ENCODE peak calls at places on chromosomes 3 and 15, in seven cellular contexts. A, H, T, B, M, U and W are unnamed samples.
A peak's percentile ranks its signal among the peaks of the same experiment; 100 is the strongest.

GRCh38 chr15:100515758-100516157 is 13.0 kb downstream of the CERS3 start:
- DNase-seq in A (no peak), H (no peak), B (no peak), M (no peak), T (no peak), U (no peak), W (no peak)

GRCh38 chr3:52704611-52705437 is 767 bp downstream of the GLT8D1 start:
- DNase-seq in U (no peak), T (peak; percentile 30), B (peak; percentile 28), M (peak; percentile 37), A (peak; percentile 12), H (no peak), W (no peak)

GRCh38 chr3:36201546-36201945 is 178.8 kb upstream of the STAC start:
- DNase-seq in A (no peak), M (no peak), B (no peak), H (no peak), U (no peak), T (peak; percentile 18), W (no peak)

GRCh38 chr3:178384302-178384939 is 151.8 kb upstream of the KCNMB2 start:
- DNase-seq in U (no peak), H (no peak), A (peak; percentile 22), B (no peak), T (no peak), M (no peak), W (no peak)

GRCh38 chr15:70271422-70272088 is 173.8 kb upstream of the TLE3 start:
- DNase-seq in B (no peak), T (peak; percentile 86), M (peak; percentile 22), H (peak; percentile 89), A (peak; percentile 98), U (peak; percentile 92), W (peak; percentile 74)

GRCh38 chr3:141164844-141165243 is 66.8 kb upstream of the PXYLP1 start:
- DNase-seq in B (no peak), T (no peak), A (no peak), H (no peak), M (no peak), U (no peak), W (no peak)

GRCh38 chr3:146156801-146157310 is 4.1 kb downstream of the PLOD2 start:
- DNase-seq in T (peak; percentile 55), A (no peak), H (no peak), U (no peak), M (no peak), B (no peak), W (no peak)

GRCh38 chr3:10833855-10834414 is 17.9 kb downstream of the SLC6A11 start:
- DNase-seq in U (no peak), A (no peak), T (no peak), H (no peak), B (no peak), M (no peak), W (no peak)

GRCh38 chr3:73121684-73122331 is 60.3 kb downstream of the EBLN2 start:
- DNase-seq in B (no peak), T (no peak), H (no peak), A (no peak), M (no peak), U (no peak), W (no peak)

GRCh38 chr3:151946606-151947005 is 73.2 kb downstream of the SUCNR1 start:
- DNase-seq in B (no peak), M (no peak), H (no peak), T (no peak), U (no peak), A (no peak), W (no peak)

GRCh38 chr15:57527382-57528091 is 64.2 kb upstream of the MYZAP start:
- DNase-seq in U (peak; percentile 61), A (peak; percentile 79), H (peak; percentile 78), B (no peak), M (peak; percentile 55), T (peak; percentile 80), W (peak; percentile 48)

GRCh38 chr3:156050918-156051317 is 69.5 kb upstream of the KCNAB1 start:
- DNase-seq in A (no peak), M (no peak), B (no peak), H (no peak), T (peak; percentile 18), U (no peak), W (no peak)

GRCh38 chr3:16379838-16380237 is 114.8 kb downstream of the OXNAD1 start:
- DNase-seq in H (no peak), M (no peak), B (no peak), A (no peak), U (no peak), T (no peak), W (no peak)

GRCh38 chr15:101172421-101173097 is 79.3 kb downstream of the CHSY1 start:
- DNase-seq in M (no peak), A (no peak), B (no peak), H (no peak), U (no peak), T (no peak), W (no peak)

GRCh38 chr15:29822100-29822684 is at the start of gene TJP1:
- DNase-seq in B (peak; percentile 89), T (peak; percentile 87), A (peak; percentile 60), U (no peak), H (peak; percentile 23), M (peak; percentile 89), W (no peak)

GRCh38 chr15:40059821-40060220 is 20.8 kb upstream of the SRP14 start:
- DNase-seq in H (no peak), U (no peak), B (no peak), M (no peak), A (no peak), T (no peak), W (no peak)

GRCh38 chr3:177109688-177110087 is 87.6 kb downstream of the TBL1XR1 start:
- DNase-seq in U (no peak), M (no peak), H (no peak), A (no peak), T (no peak), B (no peak), W (no peak)

GRCh38 chr3:184786271-184787010 is 25.5 kb upstream of the VPS8 start:
- DNase-seq in B (no peak), H (peak; percentile 74), A (peak; percentile 89), T (no peak), M (peak; percentile 79), U (no peak), W (no peak)

GRCh38 chr3:12706504-12707253 is 42.8 kb upstream of the RAF1 start:
- DNase-seq in T (peak; percentile 92), M (peak; percentile 65), H (no peak), U (peak; percentile 78), B (peak; percentile 44), A (peak; percentile 78), W (no peak)

GRCh38 chr3:170862618-170863374 is 7.2 kb downstream of the RPL22L1 start:
- DNase-seq in T (no peak), H (no peak), U (no peak), A (peak; percentile 67), B (no peak), M (no peak), W (no peak)

GRCh38 chr3:66450389-66451022 is 50.3 kb downstream of the LRIG1 start:
- DNase-seq in U (no peak), H (no peak), T (peak; percentile 32), B (peak; percentile 67), M (peak; percentile 70), A (no peak), W (no peak)

GRCh38 chr15:77418341-77419049 is 1.4 kb downstream of the PEAK1 start:
- DNase-seq in U (no peak), B (no peak), A (peak; percentile 20), T (peak; percentile 72), M (no peak), H (no peak), W (no peak)

GRCh38 chr15:63339006-63339766 is 42.5 kb downstream of the CA12 start:
- DNase-seq in H (no peak), B (no peak), T (no peak), U (no peak), A (no peak), M (no peak), W (peak; percentile 39)

GRCh38 chr3:45575491-45575923 is 19.0 kb upstream of the LIMD1 start:
- DNase-seq in T (no peak), B (no peak), H (no peak), U (no peak), A (peak; percentile 48), M (no peak), W (no peak)

GRCh38 chr15:74657846-74658245 is 38.0 kb downstream of the EDC3 start:
- DNase-seq in U (no peak), B (no peak), M (no peak), T (no peak), A (peak; percentile 37), H (no peak), W (no peak)

GRCh38 chr3:128568602-128569490 is 75.8 kb upstream of the GATA2 start:
- DNase-seq in T (no peak), M (no peak), U (no peak), A (no peak), H (no peak), B (no peak), W (no peak)

GRCh38 chr3:143199998-143200909 is 80.7 kb downstream of the CHST2 start:
- DNase-seq in M (no peak), B (no peak), H (no peak), A (no peak), T (no peak), U (no peak), W (no peak)

DNA sequence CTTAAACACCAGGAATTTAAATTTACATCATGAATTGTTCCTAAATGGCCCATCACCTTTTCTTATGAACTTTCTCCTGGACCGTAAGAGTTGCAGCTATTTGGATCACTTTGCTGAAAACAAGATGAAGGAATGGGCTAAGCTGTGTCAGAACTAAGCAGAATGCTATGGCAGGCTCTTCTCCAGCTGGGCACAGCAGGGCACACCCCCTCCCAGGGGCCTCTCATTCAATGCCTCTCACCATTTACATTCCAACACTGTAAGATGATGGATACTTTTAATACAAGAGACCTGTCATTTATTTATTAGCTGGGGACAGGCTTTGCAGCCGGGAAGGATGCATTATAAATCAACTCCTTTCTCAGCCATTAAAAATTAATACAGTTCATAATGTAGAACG is 240.2 kb downstream of the NTRK3 start:
- DNase-seq in B (no peak), A (no peak), M (no peak), H (no peak), T (no peak), U (no peak), W (no peak)
- H3K27ac ChIP-seq in B (no peak overlapping the region), A (no peak overlapping the region), M (no peak overlapping the region), H (no peak overlapping the region), T (no peak overlapping the region), U (no peak overlapping the region), W (no peak overlapping the region)

DNA sequence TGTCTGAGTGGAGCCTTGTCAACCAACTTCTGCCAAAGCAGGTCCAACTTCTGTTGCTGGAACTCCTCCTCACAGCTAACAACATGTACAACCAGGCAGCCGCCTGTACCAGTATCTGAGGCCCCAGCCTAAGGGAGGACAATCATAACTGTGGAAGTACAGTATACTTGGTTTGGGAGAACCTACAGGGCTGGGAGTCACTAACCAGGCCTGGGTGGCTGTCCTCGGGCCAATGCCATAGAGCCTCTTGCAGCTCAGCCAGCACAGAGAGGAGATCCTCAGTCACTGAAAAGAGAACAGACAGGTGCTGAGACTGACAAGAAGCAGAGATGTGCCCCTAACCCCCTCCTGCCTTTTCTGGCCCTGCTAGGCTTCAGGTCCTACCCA is 1.2 kb downstream of the DALRD3 start:
- DNase-seq in H (no peak), A (no peak), T (no peak), B (no peak), M (no peak), U (no peak), W (no peak)
- H3K27ac ChIP-seq in H (no peak overlapping the region), A (no peak overlapping the region), T (no peak overlapping the region), B (peak overlapping the region; percentile 71), M (no peak overlapping the region), U (peak overlapping the region; percentile 99), W (peak overlapping the region; percentile 98)

GRCh38 chr3:165210727-165211126 is 14.5 kb upstream of the SLITRK3 start:
- DNase-seq in T (no peak), M (no peak), U (no peak), A (no peak), H (no peak), B (no peak), W (no peak)
- H3K27ac ChIP-seq in T (no peak overlapping the region), M (no peak overlapping the region), U (no peak overlapping the region), A (no peak overlapping the region), H (no peak overlapping the region), B (no peak overlapping the region), W (no peak overlapping the region)

GRCh38 chr3:98971183-98971681 is 69.7 kb upstream of the DCBLD2 start:
- DNase-seq in A (peak; percentile 79), T (peak; percentile 98), U (peak; percentile 97), H (no peak), M (no peak), B (no peak), W (peak; percentile 90)
- H3K27ac ChIP-seq in A (peak overlapping the region; percentile 97), T (peak overlapping the region; percentile 98), U (peak overlapping the region; percentile 97), H (peak overlapping the region; percentile 87), M (no peak overlapping the region), B (no peak overlapping the region), W (peak overlapping the region; percentile 99)